ENCODE peak calls at places on chromosome 1, in eight cellular contexts. One of them, this sample, is unnamed.

GRCh38 chr1:198234511-198235251 is 77.9 kb downstream of the NEK7 start:
- DNase-seq in mesendoderm: peak; percentile 83
- DNase-seq in GOT3: no peak
- DNase-seq in thoracic aorta: no peak
- DNase-seq in GM23338: no peak
- DNase-seq in endothelial cell: no peak
- DNase-seq in cardiac septum: no peak
- DNase-seq in GDM1: no peak
- DNase-seq in this sample: no peak

GRCh38 chr1:45493116-45493697 is 2.2 kb upstream of the TESK2 start:
- DNase-seq in mesendoderm: peak; percentile 72
- DNase-seq in GOT3: no peak
- DNase-seq in thoracic aorta: no peak
- DNase-seq in GM23338: peak; percentile 77
- DNase-seq in endothelial cell: peak; percentile 61
- DNase-seq in cardiac septum: no peak
- DNase-seq in GDM1: peak; percentile 20
- DNase-seq in this sample: no peak

GRCh38 chr1:58902830-58903229 is 119.0 kb upstream of the JUN start:
- DNase-seq in mesendoderm: no peak
- DNase-seq in GOT3: no peak
- DNase-seq in thoracic aorta: no peak
- DNase-seq in GM23338: no peak
- DNase-seq in endothelial cell: no peak
- DNase-seq in cardiac septum: no peak
- DNase-seq in GDM1: no peak
- DNase-seq in this sample: no peak

GRCh38 chr1:230958370-230958769 is 20.3 kb downstream of the TTC13 start:
- DNase-seq in mesendoderm: peak; percentile 8
- DNase-seq in GOT3: no peak
- DNase-seq in thoracic aorta: no peak
- DNase-seq in GM23338: no peak
- DNase-seq in endothelial cell: no peak
- DNase-seq in cardiac septum: no peak
- DNase-seq in GDM1: no peak
- DNase-seq in this sample: no peak

GRCh38 chr1:77037038-77037437 is 169.8 kb downstream of the ST6GALNAC5 start:
- DNase-seq in mesendoderm: no peak
- DNase-seq in GOT3: no peak
- DNase-seq in thoracic aorta: no peak
- DNase-seq in GM23338: no peak
- DNase-seq in endothelial cell: no peak
- DNase-seq in cardiac septum: no peak
- DNase-seq in GDM1: no peak
- DNase-seq in this sample: no peak

GRCh38 chr1:219581344-219581743 is 31.6 kb downstream of the ZC3H11B start:
- DNase-seq in mesendoderm: no peak
- DNase-seq in GOT3: no peak
- DNase-seq in thoracic aorta: no peak
- DNase-seq in GM23338: no peak
- DNase-seq in endothelial cell: no peak
- DNase-seq in cardiac septum: no peak
- DNase-seq in GDM1: no peak
- DNase-seq in this sample: no peak

GRCh38 chr1:177665935-177666334 is 303.9 kb downstream of the SEC16B start:
- DNase-seq in mesendoderm: no peak
- DNase-seq in GOT3: no peak
- DNase-seq in thoracic aorta: no peak
- DNase-seq in GM23338: no peak
- DNase-seq in endothelial cell: no peak
- DNase-seq in cardiac septum: no peak
- DNase-seq in GDM1: no peak
- DNase-seq in this sample: no peak

GRCh38 chr1:212218911-212219310 is 66.3 kb upstream of the PPP2R5A start:
- DNase-seq in mesendoderm: peak; percentile 19
- DNase-seq in GOT3: no peak
- DNase-seq in thoracic aorta: no peak
- DNase-seq in GM23338: no peak
- DNase-seq in endothelial cell: no peak
- DNase-seq in cardiac septum: no peak
- DNase-seq in GDM1: no peak
- DNase-seq in this sample: no peak

GRCh38 chr1:31932491-31933316 is 5.5 kb downstream of the PTP4A2 start:
- DNase-seq in mesendoderm: peak; percentile 48
- DNase-seq in GOT3: no peak
- DNase-seq in thoracic aorta: no peak
- DNase-seq in GM23338: no peak
- DNase-seq in endothelial cell: no peak
- DNase-seq in cardiac septum: no peak
- DNase-seq in GDM1: no peak
- DNase-seq in this sample: no peak

GRCh38 chr1:147800852-147801251 is 40.5 kb upstream of the GJA5 start:
- DNase-seq in mesendoderm: no peak
- DNase-seq in GOT3: no peak
- DNase-seq in thoracic aorta: no peak
- DNase-seq in GM23338: no peak
- DNase-seq in endothelial cell: no peak
- DNase-seq in cardiac septum: no peak
- DNase-seq in GDM1: no peak
- DNase-seq in this sample: no peak

GRCh38 chr1:223739366-223740057 is 27.2 kb downstream of the CAPN2 start:
- DNase-seq in mesendoderm: no peak
- DNase-seq in GOT3: no peak
- DNase-seq in thoracic aorta: no peak
- DNase-seq in GM23338: no peak
- DNase-seq in endothelial cell: no peak
- DNase-seq in cardiac septum: no peak
- DNase-seq in GDM1: no peak
- DNase-seq in this sample: no peak

GRCh38 chr1:31823780-31824179 is 8.0 kb upstream of the SPOCD1 start:
- DNase-seq in mesendoderm: no peak
- DNase-seq in GOT3: no peak
- DNase-seq in thoracic aorta: no peak
- DNase-seq in GM23338: no peak
- DNase-seq in endothelial cell: no peak
- DNase-seq in cardiac septum: no peak
- DNase-seq in GDM1: no peak
- DNase-seq in this sample: no peak

GRCh38 chr1:43227138-43227836 is 42.5 kb upstream of the TMEM125 start:
- DNase-seq in mesendoderm: peak; percentile 91
- DNase-seq in GOT3: peak; percentile 6
- DNase-seq in thoracic aorta: peak; percentile 50
- DNase-seq in GM23338: peak; percentile 96
- DNase-seq in endothelial cell: peak; percentile 90
- DNase-seq in cardiac septum: peak; percentile 86
- DNase-seq in GDM1: peak; percentile 58
- DNase-seq in this sample: peak; percentile 79